ENCODE peak calls at places on chromosomes 16 and 17, in eight cellular contexts. One of them, this sample, is unnamed. For H3K27me3, the result is how much of the 10 kb centered on the place peaks cover.

GRCh38 chr17:45161288-45162021 is at the start of gene HEXIM2:
- DNase-seq in WERI-Rb-1: peak
- DNase-seq in AG04450: peak
- DNase-seq in BE2C: peak
- DNase-seq in stomach: peak
- DNase-seq in heart left ventricle: peak
- DNase-seq in neural progenitor cell: peak
- DNase-seq in endothelial cell of umbilical vein: peak
- DNase-seq in this sample: peak

GRCh38 chr16:48918520-48919258 is 308.7 kb upstream of the N4BP1 start:
- DNase-seq in WERI-Rb-1: no peak
- DNase-seq in AG04450: no peak
- DNase-seq in BE2C: no peak
- DNase-seq in stomach: no peak
- DNase-seq in heart left ventricle: no peak
- DNase-seq in neural progenitor cell: no peak
- DNase-seq in endothelial cell of umbilical vein: no peak
- DNase-seq in this sample: no peak

GRCh38 chr17:57480438-57481196 is 224.3 kb downstream of the MSI2 start:
- DNase-seq in WERI-Rb-1: no peak
- DNase-seq in AG04450: no peak
- DNase-seq in BE2C: no peak
- DNase-seq in stomach: no peak
- DNase-seq in heart left ventricle: no peak
- DNase-seq in neural progenitor cell: no peak
- DNase-seq in endothelial cell of umbilical vein: peak
- DNase-seq in this sample: no peak

GRCh38 chr17:76995352-76996105 is 127.3 kb downstream of the MGAT5B start:
- DNase-seq in WERI-Rb-1: no peak
- DNase-seq in AG04450: no peak
- DNase-seq in BE2C: no peak
- DNase-seq in stomach: no peak
- DNase-seq in heart left ventricle: no peak
- DNase-seq in neural progenitor cell: peak
- DNase-seq in endothelial cell of umbilical vein: no peak
- DNase-seq in this sample: no peak

GRCh38 chr17:82668631-82669099 is 20.4 kb upstream of the WDR45B start:
- DNase-seq in WERI-Rb-1: peak
- DNase-seq in AG04450: peak
- DNase-seq in BE2C: peak
- DNase-seq in stomach: peak
- DNase-seq in heart left ventricle: peak
- DNase-seq in neural progenitor cell: peak
- DNase-seq in endothelial cell of umbilical vein: no peak
- DNase-seq in this sample: peak

GRCh38 chr17:8470447-8471047 is 34.9 kb downstream of the NDEL1 start:
- DNase-seq in WERI-Rb-1: no peak
- DNase-seq in AG04450: no peak
- DNase-seq in BE2C: peak
- DNase-seq in stomach: no peak
- DNase-seq in heart left ventricle: peak
- DNase-seq in neural progenitor cell: no peak
- DNase-seq in endothelial cell of umbilical vein: no peak
- DNase-seq in this sample: no peak

GRCh38 chr17:37490638-37491614 is 1.2 kb downstream of the DUSP14 start:
- DNase-seq in WERI-Rb-1: no peak
- DNase-seq in AG04450: no peak
- DNase-seq in BE2C: no peak
- DNase-seq in stomach: no peak
- DNase-seq in heart left ventricle: no peak
- DNase-seq in neural progenitor cell: peak
- DNase-seq in endothelial cell of umbilical vein: peak
- DNase-seq in this sample: no peak

GRCh38 chr16:2436110-2436509 is 6.9 kb downstream of the CCNF start:
- DNase-seq in WERI-Rb-1: no peak
- DNase-seq in AG04450: no peak
- DNase-seq in BE2C: no peak
- DNase-seq in stomach: no peak
- DNase-seq in heart left ventricle: no peak
- DNase-seq in neural progenitor cell: no peak
- DNase-seq in endothelial cell of umbilical vein: no peak
- DNase-seq in this sample: no peak

GRCh38 chr16:68790130-68790761 is 53.1 kb upstream of the TANGO6 start:
- DNase-seq in WERI-Rb-1: no peak
- DNase-seq in AG04450: no peak
- DNase-seq in BE2C: no peak
- DNase-seq in stomach: peak
- DNase-seq in heart left ventricle: no peak
- DNase-seq in neural progenitor cell: peak
- DNase-seq in endothelial cell of umbilical vein: no peak
- DNase-seq in this sample: no peak

GRCh38 chr16:68790944-68791343 is 52.4 kb upstream of the TANGO6 start:
- DNase-seq in WERI-Rb-1: no peak
- DNase-seq in AG04450: no peak
- DNase-seq in BE2C: no peak
- DNase-seq in stomach: no peak
- DNase-seq in heart left ventricle: no peak
- DNase-seq in neural progenitor cell: no peak
- DNase-seq in endothelial cell of umbilical vein: no peak
- DNase-seq in this sample: no peak

GRCh38 chr16:68798398-68798797 is 44.9 kb upstream of the TANGO6 start:
- DNase-seq in WERI-Rb-1: no peak
- DNase-seq in AG04450: no peak
- DNase-seq in BE2C: no peak
- DNase-seq in stomach: no peak
- DNase-seq in heart left ventricle: no peak
- DNase-seq in neural progenitor cell: no peak
- DNase-seq in endothelial cell of umbilical vein: no peak
- DNase-seq in this sample: no peak

GRCh38 chr16:68786685-68787418 is 49.8 kb downstream of the CDH1 start:
- DNase-seq in WERI-Rb-1: no peak
- DNase-seq in AG04450: no peak
- DNase-seq in BE2C: no peak
- DNase-seq in stomach: no peak
- DNase-seq in heart left ventricle: no peak
- DNase-seq in neural progenitor cell: no peak
- DNase-seq in endothelial cell of umbilical vein: no peak
- DNase-seq in this sample: no peak

DNA sequence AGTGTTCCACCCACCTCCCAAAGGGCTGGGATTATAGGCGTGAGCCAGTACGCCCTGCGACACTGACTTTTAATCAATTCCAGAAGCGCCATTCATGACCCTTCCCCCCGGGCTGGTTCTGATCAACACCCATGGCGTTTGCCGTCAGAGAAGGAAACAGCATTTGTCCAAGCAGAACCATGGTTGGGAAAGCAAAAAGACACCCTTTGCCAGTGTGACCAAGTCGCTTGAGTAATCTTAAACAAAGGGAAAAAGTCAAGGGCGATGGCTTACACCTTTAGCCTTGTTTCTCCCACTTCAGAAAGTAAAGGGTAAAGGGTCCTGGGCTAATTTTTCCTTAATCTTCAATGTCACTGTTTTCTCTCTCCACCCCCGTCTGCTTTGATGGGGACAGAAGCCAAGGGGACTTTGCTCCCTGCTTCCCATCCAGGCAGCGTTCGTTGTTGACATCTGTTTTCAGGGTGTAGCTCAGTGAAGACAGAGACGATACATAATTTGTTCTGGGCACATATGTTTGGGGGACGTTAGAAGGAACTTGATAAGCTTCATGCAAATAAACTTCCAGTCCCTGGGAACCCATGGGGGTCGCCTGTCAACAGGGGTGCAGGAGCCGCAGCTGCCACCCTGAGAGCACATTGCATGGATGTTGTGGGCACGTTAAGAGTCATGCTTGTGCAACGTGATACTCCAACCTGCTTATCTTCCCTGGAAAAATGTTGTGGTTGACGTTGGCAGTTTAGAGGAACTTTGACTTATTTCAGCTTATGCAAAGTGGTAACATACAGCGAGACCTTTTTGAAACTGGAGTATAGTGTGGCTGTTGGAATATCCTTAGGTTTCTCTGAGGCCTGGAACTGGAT is 50.6 kb upstream of the TANGO6 start:
- DNase-seq in WERI-Rb-1: no peak
- DNase-seq in AG04450: no peak
- DNase-seq in BE2C: no peak
- DNase-seq in stomach: peak
- DNase-seq in heart left ventricle: no peak
- DNase-seq in neural progenitor cell: no peak
- DNase-seq in endothelial cell of umbilical vein: no peak
- DNase-seq in this sample: no peak
- H3K4me3 ChIP-seq in WERI-Rb-1: no peak
- H3K4me3 ChIP-seq in AG04450: no peak
- H3K4me3 ChIP-seq in BE2C: no peak
- H3K4me3 ChIP-seq in stomach: no peak
- H3K4me3 ChIP-seq in heart left ventricle: no peak
- H3K4me3 ChIP-seq in neural progenitor cell: no peak
- H3K4me3 ChIP-seq in endothelial cell of umbilical vein: no peak
- H3K4me3 ChIP-seq in this sample: no peak

GRCh38 chr16:66696669-66697630 is at the start of gene CMTM4:
- DNase-seq in WERI-Rb-1: peak
- DNase-seq in AG04450: peak
- DNase-seq in BE2C: peak
- DNase-seq in stomach: peak
- DNase-seq in heart left ventricle: peak
- DNase-seq in neural progenitor cell: peak
- DNase-seq in endothelial cell of umbilical vein: peak
- DNase-seq in this sample: peak

GRCh38 chr16:66695474-66695934 is 1.0 kb downstream of the CMTM4 start:
- DNase-seq in WERI-Rb-1: no peak
- DNase-seq in AG04450: no peak
- DNase-seq in BE2C: no peak
- DNase-seq in stomach: no peak
- DNase-seq in heart left ventricle: no peak
- DNase-seq in neural progenitor cell: no peak
- DNase-seq in endothelial cell of umbilical vein: no peak
- DNase-seq in this sample: peak

GRCh38 chr16:66693088-66693487 is 3.5 kb downstream of the CMTM4 start:
- DNase-seq in WERI-Rb-1: no peak
- DNase-seq in AG04450: no peak
- DNase-seq in BE2C: no peak
- DNase-seq in stomach: no peak
- DNase-seq in heart left ventricle: no peak
- DNase-seq in neural progenitor cell: no peak
- DNase-seq in endothelial cell of umbilical vein: no peak
- DNase-seq in this sample: no peak

GRCh38 chr16:66698046-66698445 is 1.5 kb upstream of the CMTM4 start:
- DNase-seq in WERI-Rb-1: no peak
- DNase-seq in AG04450: no peak
- DNase-seq in BE2C: no peak
- DNase-seq in stomach: no peak
- DNase-seq in heart left ventricle: no peak
- DNase-seq in neural progenitor cell: no peak
- DNase-seq in endothelial cell of umbilical vein: no peak
- DNase-seq in this sample: no peak

DNA sequence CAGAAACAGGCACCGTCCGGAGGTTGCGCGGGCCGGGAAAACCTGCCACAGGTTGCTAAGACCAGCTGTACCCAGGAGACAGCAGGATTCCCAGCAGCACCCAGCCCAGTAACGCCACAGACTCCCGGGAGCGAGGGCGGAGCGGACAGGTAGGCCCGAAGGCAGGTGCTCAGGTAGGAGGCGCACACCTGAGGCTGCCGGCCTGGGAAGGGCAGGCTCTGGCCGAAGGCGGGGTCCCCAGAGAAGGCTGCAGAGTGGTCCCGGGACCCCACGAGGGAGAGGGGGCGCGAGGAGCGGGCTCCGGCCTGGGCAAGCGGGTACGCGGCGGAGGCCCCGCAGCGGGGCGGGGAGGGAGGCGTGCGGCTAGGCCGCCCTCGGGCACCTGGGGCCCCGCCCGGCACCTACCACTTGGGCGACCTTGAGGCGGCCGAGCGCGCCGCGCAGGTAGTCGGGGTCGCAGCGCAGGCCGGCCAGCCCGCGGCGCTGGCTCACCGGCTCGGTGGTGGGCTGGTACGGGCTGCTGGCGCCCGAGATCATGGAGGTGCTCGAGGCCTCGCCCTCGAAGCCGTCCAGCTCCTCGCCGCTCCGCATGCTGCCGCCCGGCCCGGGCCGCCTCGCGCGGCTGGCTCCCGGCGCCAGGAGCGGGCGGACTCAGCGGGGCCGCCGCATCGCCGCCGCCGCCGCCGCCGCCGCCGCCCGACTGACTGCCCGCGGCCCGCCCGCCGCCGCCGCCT is 441 bp downstream of the CMTM4 start:
- DNase-seq in WERI-Rb-1: peak
- DNase-seq in AG04450: no peak
- DNase-seq in BE2C: peak
- DNase-seq in stomach: peak
- DNase-seq in heart left ventricle: peak
- DNase-seq in neural progenitor cell: peak
- DNase-seq in endothelial cell of umbilical vein: peak
- DNase-seq in this sample: no peak
- TF ChIP-seq CTCF in WERI-Rb-1: no peak
- TF ChIP-seq CTCF in AG04450: no peak
- TF ChIP-seq CTCF in BE2C: no peak
- TF ChIP-seq CTCF in stomach: no peak
- TF ChIP-seq CTCF in heart left ventricle: no peak
- TF ChIP-seq CTCF in neural progenitor cell: no peak
- TF ChIP-seq CTCF in endothelial cell of umbilical vein: no peak
- TF ChIP-seq CTCF in this sample: no peak

DNA sequence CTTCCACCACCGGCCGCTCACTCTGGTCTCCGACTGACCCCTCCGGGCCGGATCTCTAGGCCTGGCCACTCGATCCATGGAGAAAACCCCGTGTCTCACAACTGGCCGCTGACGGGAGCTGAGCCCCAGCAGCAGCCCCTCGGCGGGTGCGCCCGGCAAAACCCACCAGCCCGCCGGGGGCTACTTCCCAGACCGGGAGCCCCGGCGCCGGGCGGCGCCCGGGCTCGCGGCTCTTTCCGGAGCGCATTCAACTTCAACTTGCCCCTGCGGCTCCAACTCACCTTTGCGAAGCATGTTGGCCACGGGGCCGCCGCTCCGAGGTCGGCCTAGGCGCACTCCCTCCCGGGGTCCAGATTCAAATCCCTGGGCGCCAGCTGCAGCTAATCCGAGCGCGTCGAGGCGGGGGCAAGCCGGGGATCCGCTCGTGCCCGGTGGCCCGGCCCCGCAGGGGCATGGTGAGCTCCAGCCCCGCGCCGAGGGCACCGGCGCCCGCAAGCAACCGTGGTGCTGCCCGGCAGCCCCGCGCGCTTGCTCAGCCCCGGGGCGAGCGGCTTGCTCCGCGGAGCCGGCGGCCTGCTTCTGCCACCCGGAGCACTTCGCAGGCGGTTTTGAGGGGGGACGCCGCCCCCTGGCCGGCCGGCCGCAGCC is 438 bp downstream of the RTN4RL1 start:
- DNase-seq in WERI-Rb-1: peak
- DNase-seq in AG04450: no peak
- DNase-seq in BE2C: no peak
- DNase-seq in stomach: no peak
- DNase-seq in heart left ventricle: no peak
- DNase-seq in neural progenitor cell: no peak
- DNase-seq in endothelial cell of umbilical vein: no peak
- DNase-seq in this sample: no peak
- H3K27me3 ChIP-seq in WERI-Rb-1: under half
- H3K27me3 ChIP-seq in AG04450: half or more
- H3K27me3 ChIP-seq in BE2C: under half
- H3K27me3 ChIP-seq in stomach: half or more
- H3K27me3 ChIP-seq in heart left ventricle: under half
- H3K27me3 ChIP-seq in neural progenitor cell: half or more
- H3K27me3 ChIP-seq in endothelial cell of umbilical vein: under half
- H3K27me3 ChIP-seq in this sample: under half

DNA sequence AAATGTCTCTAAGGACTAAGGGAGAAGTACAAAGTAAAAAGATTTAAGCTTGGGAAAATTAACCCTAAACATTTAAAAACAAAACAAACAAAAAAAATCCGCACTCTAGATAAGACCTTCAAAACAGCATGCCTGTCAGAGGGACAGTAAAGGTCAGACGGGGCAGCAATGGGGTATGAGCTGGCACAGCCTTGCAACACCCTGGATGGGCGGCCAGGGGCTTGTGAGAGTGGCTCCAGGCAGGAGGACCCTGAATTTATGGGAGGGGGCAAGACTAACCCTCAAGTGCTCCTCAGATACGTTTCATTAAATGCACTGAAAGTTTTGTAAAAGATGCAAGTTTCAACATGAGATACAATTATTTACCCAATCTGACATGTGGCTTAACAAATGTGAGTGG is 128.6 kb downstream of the ANKRD11 start:
- DNase-seq in WERI-Rb-1: no peak
- DNase-seq in AG04450: no peak
- DNase-seq in BE2C: no peak
- DNase-seq in stomach: no peak
- DNase-seq in heart left ventricle: no peak
- DNase-seq in neural progenitor cell: no peak
- DNase-seq in endothelial cell of umbilical vein: no peak
- DNase-seq in this sample: no peak
- H3K4me3 ChIP-seq in WERI-Rb-1: no peak
- H3K4me3 ChIP-seq in AG04450: no peak
- H3K4me3 ChIP-seq in BE2C: no peak
- H3K4me3 ChIP-seq in stomach: no peak
- H3K4me3 ChIP-seq in heart left ventricle: no peak
- H3K4me3 ChIP-seq in neural progenitor cell: no peak
- H3K4me3 ChIP-seq in endothelial cell of umbilical vein: no peak
- H3K4me3 ChIP-seq in this sample: peak